ENCODE peak calls at places on chromosomes 2 and 18, in nine cellular contexts. One of them, this sample, is unnamed.

GRCh38 chr18:48660346-48661228 is 121.8 kb downstream of the CTIF start:
- DNase-seq in IMR-90: no peak
- DNase-seq in epithelial cell of esophagus: no peak
- DNase-seq in cardiac muscle cell: no peak
- DNase-seq in heart right ventricle: no peak
- DNase-seq in GM12865: no peak
- DNase-seq in cardiac fibroblast: no peak
- DNase-seq in AG09309: no peak
- DNase-seq in fibroblast of the aortic adventitia: no peak
- DNase-seq in this sample: no peak

GRCh38 chr18:12253517-12254136 is 534 bp upstream of the CIDEA start:
- DNase-seq in IMR-90: no peak
- DNase-seq in epithelial cell of esophagus: no peak
- DNase-seq in cardiac muscle cell: no peak
- DNase-seq in heart right ventricle: no peak
- DNase-seq in GM12865: no peak
- DNase-seq in cardiac fibroblast: no peak
- DNase-seq in AG09309: no peak
- DNase-seq in fibroblast of the aortic adventitia: no peak
- DNase-seq in this sample: no peak

GRCh38 chr2:217886720-217887309 is 116.0 kb downstream of the TNS1 start:
- DNase-seq in IMR-90: peak
- DNase-seq in epithelial cell of esophagus: peak
- DNase-seq in cardiac muscle cell: peak
- DNase-seq in heart right ventricle: peak
- DNase-seq in GM12865: peak
- DNase-seq in cardiac fibroblast: peak
- DNase-seq in AG09309: no peak
- DNase-seq in fibroblast of the aortic adventitia: peak
- DNase-seq in this sample: peak

GRCh38 chr2:23414876-23415275 is 29.9 kb downstream of the KLHL29 start:
- DNase-seq in IMR-90: peak
- DNase-seq in epithelial cell of esophagus: no peak
- DNase-seq in cardiac muscle cell: no peak
- DNase-seq in heart right ventricle: no peak
- DNase-seq in GM12865: no peak
- DNase-seq in cardiac fibroblast: peak
- DNase-seq in AG09309: no peak
- DNase-seq in fibroblast of the aortic adventitia: no peak
- DNase-seq in this sample: peak

GRCh38 chr18:2549462-2549861 is 21.8 kb downstream of the METTL4 start:
- DNase-seq in IMR-90: no peak
- DNase-seq in epithelial cell of esophagus: no peak
- DNase-seq in cardiac muscle cell: no peak
- DNase-seq in heart right ventricle: no peak
- DNase-seq in GM12865: no peak
- DNase-seq in cardiac fibroblast: no peak
- DNase-seq in AG09309: no peak
- DNase-seq in fibroblast of the aortic adventitia: no peak
- DNase-seq in this sample: no peak

GRCh38 chr2:228600265-228600664 is 418.8 kb upstream of the SPHKAP start:
- DNase-seq in IMR-90: peak
- DNase-seq in epithelial cell of esophagus: peak
- DNase-seq in cardiac muscle cell: peak
- DNase-seq in heart right ventricle: no peak
- DNase-seq in GM12865: no peak
- DNase-seq in cardiac fibroblast: peak
- DNase-seq in AG09309: peak
- DNase-seq in fibroblast of the aortic adventitia: peak
- DNase-seq in this sample: peak

GRCh38 chr2:44578401-44579135 is 216.8 kb downstream of the CAMKMT start:
- DNase-seq in IMR-90: peak
- DNase-seq in epithelial cell of esophagus: peak
- DNase-seq in cardiac muscle cell: peak
- DNase-seq in heart right ventricle: no peak
- DNase-seq in GM12865: peak
- DNase-seq in cardiac fibroblast: peak
- DNase-seq in AG09309: peak
- DNase-seq in fibroblast of the aortic adventitia: peak
- DNase-seq in this sample: peak

GRCh38 chr2:48198285-48198821 is 292.1 kb upstream of the FBXO11 start:
- DNase-seq in IMR-90: no peak
- DNase-seq in epithelial cell of esophagus: no peak
- DNase-seq in cardiac muscle cell: no peak
- DNase-seq in heart right ventricle: no peak
- DNase-seq in GM12865: no peak
- DNase-seq in cardiac fibroblast: no peak
- DNase-seq in AG09309: no peak
- DNase-seq in fibroblast of the aortic adventitia: no peak
- DNase-seq in this sample: no peak

GRCh38 chr18:72419914-72420313 is 124.2 kb downstream of the CBLN2 start:
- DNase-seq in IMR-90: no peak
- DNase-seq in epithelial cell of esophagus: peak
- DNase-seq in cardiac muscle cell: no peak
- DNase-seq in heart right ventricle: no peak
- DNase-seq in GM12865: no peak
- DNase-seq in cardiac fibroblast: no peak
- DNase-seq in AG09309: no peak
- DNase-seq in fibroblast of the aortic adventitia: no peak
- DNase-seq in this sample: no peak

GRCh38 chr2:170002096-170002495 is 174.8 kb downstream of the UBR3 start:
- DNase-seq in IMR-90: no peak
- DNase-seq in epithelial cell of esophagus: no peak
- DNase-seq in cardiac muscle cell: no peak
- DNase-seq in heart right ventricle: no peak
- DNase-seq in GM12865: no peak
- DNase-seq in cardiac fibroblast: no peak
- DNase-seq in AG09309: no peak
- DNase-seq in fibroblast of the aortic adventitia: no peak
- DNase-seq in this sample: no peak

GRCh38 chr2:133780099-133780996 is 212.1 kb upstream of the NCKAP5 start:
- DNase-seq in IMR-90: peak
- DNase-seq in epithelial cell of esophagus: peak
- DNase-seq in cardiac muscle cell: peak
- DNase-seq in heart right ventricle: peak
- DNase-seq in GM12865: peak
- DNase-seq in cardiac fibroblast: peak
- DNase-seq in AG09309: peak
- DNase-seq in fibroblast of the aortic adventitia: peak
- DNase-seq in this sample: peak

GRCh38 chr2:144004742-144005141 is 515.2 kb downstream of the ZEB2 start:
- DNase-seq in IMR-90: no peak
- DNase-seq in epithelial cell of esophagus: no peak
- DNase-seq in cardiac muscle cell: no peak
- DNase-seq in heart right ventricle: no peak
- DNase-seq in GM12865: no peak
- DNase-seq in cardiac fibroblast: no peak
- DNase-seq in AG09309: no peak
- DNase-seq in fibroblast of the aortic adventitia: no peak
- DNase-seq in this sample: no peak

GRCh38 chr2:240285725-240286124 is 145.3 kb upstream of the OTOS start:
- DNase-seq in IMR-90: no peak
- DNase-seq in epithelial cell of esophagus: no peak
- DNase-seq in cardiac muscle cell: no peak
- DNase-seq in heart right ventricle: no peak
- DNase-seq in GM12865: no peak
- DNase-seq in cardiac fibroblast: no peak
- DNase-seq in AG09309: no peak
- DNase-seq in fibroblast of the aortic adventitia: no peak
- DNase-seq in this sample: no peak

GRCh38 chr2:73081181-73081671 is 9.7 kb upstream of the SFXN5 start:
- DNase-seq in IMR-90: no peak
- DNase-seq in epithelial cell of esophagus: no peak
- DNase-seq in cardiac muscle cell: no peak
- DNase-seq in heart right ventricle: no peak
- DNase-seq in GM12865: no peak
- DNase-seq in cardiac fibroblast: no peak
- DNase-seq in AG09309: no peak
- DNase-seq in fibroblast of the aortic adventitia: no peak
- DNase-seq in this sample: no peak

GRCh38 chr18:73168171-73168570 is 300.4 kb upstream of the NETO1 start:
- DNase-seq in IMR-90: no peak
- DNase-seq in epithelial cell of esophagus: peak
- DNase-seq in cardiac muscle cell: no peak
- DNase-seq in heart right ventricle: no peak
- DNase-seq in GM12865: no peak
- DNase-seq in cardiac fibroblast: peak
- DNase-seq in AG09309: no peak
- DNase-seq in fibroblast of the aortic adventitia: no peak
- DNase-seq in this sample: no peak

GRCh38 chr18:9520666-9521065 is 45.4 kb downstream of the RALBP1 start:
- DNase-seq in IMR-90: no peak
- DNase-seq in epithelial cell of esophagus: no peak
- DNase-seq in cardiac muscle cell: peak
- DNase-seq in heart right ventricle: no peak
- DNase-seq in GM12865: no peak
- DNase-seq in cardiac fibroblast: peak
- DNase-seq in AG09309: no peak
- DNase-seq in fibroblast of the aortic adventitia: peak
- DNase-seq in this sample: no peak

GRCh38 chr2:236643480-236643879 is 73.9 kb downstream of the ACKR3 start:
- DNase-seq in IMR-90: no peak
- DNase-seq in epithelial cell of esophagus: no peak
- DNase-seq in cardiac muscle cell: no peak
- DNase-seq in heart right ventricle: no peak
- DNase-seq in GM12865: no peak
- DNase-seq in cardiac fibroblast: no peak
- DNase-seq in AG09309: no peak
- DNase-seq in fibroblast of the aortic adventitia: no peak
- DNase-seq in this sample: no peak

GRCh38 chr2:153870308-153870707 is 1.4 kb upstream of the GALNT13 start:
- DNase-seq in IMR-90: no peak
- DNase-seq in epithelial cell of esophagus: peak
- DNase-seq in cardiac muscle cell: no peak
- DNase-seq in heart right ventricle: no peak
- DNase-seq in GM12865: no peak
- DNase-seq in cardiac fibroblast: no peak
- DNase-seq in AG09309: no peak
- DNase-seq in fibroblast of the aortic adventitia: no peak
- DNase-seq in this sample: no peak
- TF ChIP-seq CTCF in IMR-90: no peak
- TF ChIP-seq CTCF in epithelial cell of esophagus: no peak
- TF ChIP-seq CTCF in cardiac muscle cell: no peak
- TF ChIP-seq CTCF in heart right ventricle: no peak
- TF ChIP-seq CTCF in GM12865: no peak
- TF ChIP-seq CTCF in cardiac fibroblast: no peak
- TF ChIP-seq CTCF in AG09309: no peak
- TF ChIP-seq CTCF in fibroblast of the aortic adventitia: no peak
- TF ChIP-seq CTCF in this sample: no peak

GRCh38 chr2:152694161-152694661 is 23.1 kb downstream of the PRPF40A start:
- DNase-seq in IMR-90: peak
- DNase-seq in epithelial cell of esophagus: peak
- DNase-seq in cardiac muscle cell: peak
- DNase-seq in heart right ventricle: no peak
- DNase-seq in GM12865: peak
- DNase-seq in cardiac fibroblast: peak
- DNase-seq in AG09309: peak
- DNase-seq in fibroblast of the aortic adventitia: peak
- DNase-seq in this sample: peak
- H3K4me3 ChIP-seq in IMR-90: peak
- H3K4me3 ChIP-seq in epithelial cell of esophagus: no peak
- H3K4me3 ChIP-seq in cardiac muscle cell: no peak
- H3K4me3 ChIP-seq in heart right ventricle: peak
- H3K4me3 ChIP-seq in GM12865: peak
- H3K4me3 ChIP-seq in cardiac fibroblast: peak
- H3K4me3 ChIP-seq in AG09309: peak
- H3K4me3 ChIP-seq in fibroblast of the aortic adventitia: peak
- H3K4me3 ChIP-seq in this sample: peak

GRCh38 chr2:125512313-125512712 is 1143.6 kb upstream of the GYPC start:
- DNase-seq in IMR-90: no peak
- DNase-seq in epithelial cell of esophagus: no peak
- DNase-seq in cardiac muscle cell: no peak
- DNase-seq in heart right ventricle: no peak
- DNase-seq in GM12865: no peak
- DNase-seq in cardiac fibroblast: no peak
- DNase-seq in AG09309: no peak
- DNase-seq in fibroblast of the aortic adventitia: no peak
- DNase-seq in this sample: no peak

DNA sequence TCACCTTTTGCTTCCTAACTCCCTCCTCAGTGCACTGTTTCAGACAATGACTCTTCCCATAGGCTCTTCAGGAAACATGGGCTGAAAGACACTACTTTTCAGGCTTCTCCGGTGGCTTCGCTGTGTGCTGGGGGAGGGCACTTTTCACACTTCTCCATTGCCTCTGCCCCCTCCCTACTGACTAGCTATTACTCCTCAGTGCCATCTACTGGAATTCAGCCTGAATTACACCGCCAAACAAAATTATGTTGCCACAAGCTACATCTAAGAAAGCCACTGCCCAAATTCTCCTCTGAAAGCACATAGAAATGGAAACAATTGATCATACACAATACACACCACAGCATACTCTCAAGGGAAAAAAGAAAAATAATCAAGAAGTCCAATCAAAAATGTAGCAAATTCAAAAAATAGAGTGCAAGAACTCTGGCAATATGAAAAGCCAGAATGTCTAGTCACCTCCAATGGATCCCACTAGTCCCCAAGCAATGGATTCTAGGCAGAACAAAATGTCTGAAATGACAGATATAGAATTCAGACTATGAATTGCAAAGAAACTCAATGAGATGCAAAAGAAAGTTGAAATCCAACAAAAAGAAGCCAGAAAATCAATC is 1139.4 kb upstream of the GYPC start:
- DNase-seq in IMR-90: peak
- DNase-seq in epithelial cell of esophagus: peak
- DNase-seq in cardiac muscle cell: peak
- DNase-seq in heart right ventricle: no peak
- DNase-seq in GM12865: peak
- DNase-seq in cardiac fibroblast: peak
- DNase-seq in AG09309: no peak
- DNase-seq in fibroblast of the aortic adventitia: no peak
- DNase-seq in this sample: peak
- TF ChIP-seq CTCF in IMR-90: peak
- TF ChIP-seq CTCF in epithelial cell of esophagus: peak
- TF ChIP-seq CTCF in cardiac muscle cell: peak
- TF ChIP-seq CTCF in heart right ventricle: peak
- TF ChIP-seq CTCF in GM12865: peak
- TF ChIP-seq CTCF in cardiac fibroblast: peak
- TF ChIP-seq CTCF in AG09309: peak
- TF ChIP-seq CTCF in fibroblast of the aortic adventitia: peak
- TF ChIP-seq CTCF in this sample: peak

DNA sequence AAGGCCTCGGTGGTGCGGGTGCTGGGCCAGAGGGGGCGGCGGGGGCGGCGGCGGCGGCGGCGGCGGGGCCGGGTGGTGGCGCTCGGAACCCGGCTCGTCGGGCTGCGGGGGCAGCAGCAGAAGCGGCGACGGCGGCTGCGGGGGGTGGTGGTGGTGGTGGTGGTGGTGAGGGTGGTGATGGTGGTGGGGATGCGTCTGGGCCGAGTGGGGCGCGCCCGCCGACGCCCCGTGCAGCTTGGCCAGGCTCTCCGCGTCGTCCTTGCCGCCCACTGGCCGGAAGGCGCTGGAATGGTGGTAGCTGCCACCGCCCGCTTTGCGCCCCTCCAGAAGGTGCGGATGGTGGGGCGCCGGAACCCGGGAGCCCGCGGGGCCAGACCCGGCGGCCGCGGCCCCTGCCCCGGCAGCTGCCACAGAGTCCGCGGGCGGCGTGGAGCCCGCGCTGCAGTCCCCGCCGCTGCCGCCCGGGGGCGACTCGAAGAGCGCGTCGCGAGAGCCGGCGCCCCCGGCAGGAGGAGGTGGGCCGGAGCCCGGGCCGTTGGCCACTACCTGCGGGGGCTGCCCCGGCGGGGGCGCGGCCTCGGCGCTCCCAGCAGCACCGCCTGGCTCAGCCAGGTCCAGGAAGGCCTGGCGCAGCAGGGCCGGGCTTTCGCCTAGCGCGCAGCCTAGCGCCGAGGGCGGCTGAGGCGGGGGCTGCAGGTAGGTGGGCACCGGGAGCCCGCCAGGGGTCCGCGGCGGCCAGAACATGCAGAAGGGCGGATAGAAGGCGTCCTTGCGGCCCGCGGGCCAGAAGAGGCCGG is 4.2 kb downstream of the SKOR2 start:
- DNase-seq in IMR-90: no peak
- DNase-seq in epithelial cell of esophagus: no peak
- DNase-seq in cardiac muscle cell: no peak
- DNase-seq in heart right ventricle: no peak
- DNase-seq in GM12865: no peak
- DNase-seq in cardiac fibroblast: no peak
- DNase-seq in AG09309: no peak
- DNase-seq in fibroblast of the aortic adventitia: no peak
- DNase-seq in this sample: no peak
- H3K4me3 ChIP-seq in IMR-90: no peak
- H3K4me3 ChIP-seq in epithelial cell of esophagus: no peak
- H3K4me3 ChIP-seq in cardiac muscle cell: peak
- H3K4me3 ChIP-seq in heart right ventricle: no peak
- H3K4me3 ChIP-seq in GM12865: no peak
- H3K4me3 ChIP-seq in cardiac fibroblast: no peak
- H3K4me3 ChIP-seq in AG09309: no peak
- H3K4me3 ChIP-seq in fibroblast of the aortic adventitia: no peak
- H3K4me3 ChIP-seq in this sample: no peak